ENCODE peak calls at places on chromosomes 1 and 21, in six cellular contexts. V, C, M, Z, S and F are unnamed samples.

GRCh38 chr21:32940079-32941014 is 85.4 kb upstream of the OLIG2 start:
- DNase-seq in V (peak), C (peak), M (no peak), Z (peak), S (peak), F (peak)

GRCh38 chr21:46388206-46388880 is 64.4 kb downstream of the PCNT start:
- DNase-seq in V (no peak), C (no peak), M (no peak), Z (no peak), S (no peak), F (no peak)

GRCh38 chr1:237219751-237220150 is 177.8 kb downstream of the RYR2 start:
- DNase-seq in V (no peak), C (no peak), M (no peak), Z (no peak), S (no peak), F (no peak)

GRCh38 chr1:20634594-20635084 is 1.4 kb downstream of the PINK1 start:
- DNase-seq in V (peak), C (no peak), M (no peak), Z (peak), S (peak), F (no peak)

GRCh38 chr1:156108664-156109241 is 5.8 kb upstream of the LMNA start:
- DNase-seq in V (no peak), C (no peak), M (no peak), Z (no peak), S (no peak), F (no peak)

GRCh38 chr1:226125097-226125630 is 61.4 kb downstream of the ACBD3 start:
- DNase-seq in V (peak), C (peak), M (peak), Z (peak), S (peak), F (peak)

GRCh38 chr21:39984613-39985012 is 117.4 kb downstream of the PCP4 start:
- DNase-seq in V (no peak), C (no peak), M (no peak), Z (no peak), S (no peak), F (no peak)

GRCh38 chr1:110255388-110255787 is 45.3 kb downstream of the KCNC4 start:
- DNase-seq in V (no peak), C (no peak), M (no peak), Z (no peak), S (no peak), F (no peak)

GRCh38 chr1:38138498-38139233 is 92.1 kb upstream of the POU3F1 start:
- DNase-seq in V (no peak), C (peak), M (peak), Z (peak), S (peak), F (peak)

GRCh38 chr1:40184193-40184592 is 23.0 kb downstream of the RLF start:
- DNase-seq in V (no peak), C (no peak), M (no peak), Z (no peak), S (no peak), F (no peak)

GRCh38 chr1:235017719-235018118 is 110.9 kb downstream of the TOMM20 start:
- DNase-seq in V (no peak), C (no peak), M (no peak), Z (peak), S (no peak), F (no peak)

GRCh38 chr1:244326757-244327156 is 125.0 kb downstream of the ADSS2 start:
- DNase-seq in V (no peak), C (no peak), M (no peak), Z (no peak), S (no peak), F (no peak)

GRCh38 chr1:84078824-84079167 is 65.3 kb upstream of the PRKACB start:
- DNase-seq in V (no peak), C (no peak), M (no peak), Z (no peak), S (no peak), F (no peak)

GRCh38 chr1:44413740-44414139 is 8.7 kb downstream of the RNF220 start:
- DNase-seq in V (no peak), C (no peak), M (no peak), Z (no peak), S (no peak), F (no peak)

GRCh38 chr1:78003070-78003751 is 1.5 kb upstream of the DNAJB4 start:
- DNase-seq in V (no peak), C (peak), M (no peak), Z (no peak), S (no peak), F (peak)

GRCh38 chr1:18077657-18078215 is 29.9 kb upstream of the IGSF21 start:
- DNase-seq in V (no peak), C (no peak), M (no peak), Z (no peak), S (no peak), F (no peak)

GRCh38 chr1:69688178-69688577 is 120.5 kb downstream of the LRRC7 start:
- DNase-seq in V (no peak), C (no peak), M (no peak), Z (no peak), S (no peak), F (no peak)

GRCh38 chr1:2317230-2318065 is 73.9 kb downstream of the MORN1 start:
- DNase-seq in V (no peak), C (no peak), M (no peak), Z (peak), S (no peak), F (no peak)

GRCh38 chr1:150237746-150238145 is 1.8 kb upstream of the ANP32E start:
- DNase-seq in V (no peak), C (no peak), M (no peak), Z (no peak), S (no peak), F (no peak)

GRCh38 chr1:9244501-9245229 is 10.1 kb downstream of the H6PD start:
- DNase-seq in V (no peak), C (no peak), M (no peak), Z (no peak), S (no peak), F (no peak)